ENCODE peak calls at places on chromosomes 11 and 22, in four cellular contexts. One of them, this sample, is unnamed.

GRCh38 chr11:57646221-57646620 is 3.5 kb downstream of the YPEL4 start:
- DNase-seq in GM13977: peak
- DNase-seq in NB4: peak
- DNase-seq in sigmoid colon: peak
- DNase-seq in this sample: no peak

GRCh38 chr11:114678125-114679036 is at the start of gene NXPE2:
- DNase-seq in GM13977: no peak
- DNase-seq in NB4: no peak
- DNase-seq in sigmoid colon: no peak
- DNase-seq in this sample: no peak

GRCh38 chr11:69563946-69564780 is 76.8 kb upstream of the CCND1 start:
- DNase-seq in GM13977: no peak
- DNase-seq in NB4: no peak
- DNase-seq in sigmoid colon: peak
- DNase-seq in this sample: no peak

GRCh38 chr22:42214625-42215415 is 55.6 kb downstream of the TCF20 start:
- DNase-seq in GM13977: no peak
- DNase-seq in NB4: no peak
- DNase-seq in sigmoid colon: no peak
- DNase-seq in this sample: no peak

GRCh38 chr11:122022646-122023045 is 93.4 kb downstream of the BLID start:
- DNase-seq in GM13977: no peak
- DNase-seq in NB4: no peak
- DNase-seq in sigmoid colon: no peak
- DNase-seq in this sample: no peak

GRCh38 chr22:37193629-37194191 is 5.7 kb upstream of the C1QTNF6 start:
- DNase-seq in GM13977: no peak
- DNase-seq in NB4: peak
- DNase-seq in sigmoid colon: peak
- DNase-seq in this sample: no peak

GRCh38 chr22:17110791-17111550 is 10.2 kb downstream of the TMEM121B start:
- DNase-seq in GM13977: no peak
- DNase-seq in NB4: peak
- DNase-seq in sigmoid colon: peak
- DNase-seq in this sample: no peak

GRCh38 chr11:128391809-128392208 is 195.5 kb downstream of the ETS1 start:
- DNase-seq in GM13977: no peak
- DNase-seq in NB4: no peak
- DNase-seq in sigmoid colon: no peak
- DNase-seq in this sample: no peak

GRCh38 chr11:111665779-111666178 is 63.5 kb downstream of the SIK2 start:
- DNase-seq in GM13977: no peak
- DNase-seq in NB4: peak
- DNase-seq in sigmoid colon: no peak
- DNase-seq in this sample: no peak

GRCh38 chr11:108734956-108735559 is 70.2 kb downstream of the DDX10 start:
- DNase-seq in GM13977: peak
- DNase-seq in NB4: peak
- DNase-seq in sigmoid colon: no peak
- DNase-seq in this sample: no peak

GRCh38 chr11:66264893-66265292 is 3.5 kb upstream of the RAB1B start:
- DNase-seq in GM13977: no peak
- DNase-seq in NB4: peak
- DNase-seq in sigmoid colon: no peak
- DNase-seq in this sample: no peak

GRCh38 chr22:19105867-19106802 is 16.1 kb downstream of the DGCR2 start:
- DNase-seq in GM13977: no peak
- DNase-seq in NB4: peak
- DNase-seq in sigmoid colon: peak
- DNase-seq in this sample: no peak

GRCh38 chr22:46061431-46062231 is 84.7 kb upstream of the WNT7B start:
- DNase-seq in GM13977: no peak
- DNase-seq in NB4: no peak
- DNase-seq in sigmoid colon: peak
- DNase-seq in this sample: no peak

GRCh38 chr11:111870113-111870512 is 1.3 kb downstream of the ALG9 start:
- DNase-seq in GM13977: no peak
- DNase-seq in NB4: no peak
- DNase-seq in sigmoid colon: no peak
- DNase-seq in this sample: no peak

GRCh38 chr11:134802116-134802515 is 390.1 kb upstream of the B3GAT1 start:
- DNase-seq in GM13977: no peak
- DNase-seq in NB4: no peak
- DNase-seq in sigmoid colon: no peak
- DNase-seq in this sample: no peak

GRCh38 chr11:132718711-132719641 is 813.3 kb downstream of the OPCML start:
- DNase-seq in GM13977: no peak
- DNase-seq in NB4: peak
- DNase-seq in sigmoid colon: no peak
- DNase-seq in this sample: no peak

GRCh38 chr22:50548046-50548912 is 2.6 kb downstream of the KLHDC7B start:
- DNase-seq in GM13977: peak
- DNase-seq in NB4: peak
- DNase-seq in sigmoid colon: no peak
- DNase-seq in this sample: peak
- TF ChIP-seq CTCF in GM13977: peak
- TF ChIP-seq CTCF in NB4: peak
- TF ChIP-seq CTCF in sigmoid colon: no peak
- TF ChIP-seq CTCF in this sample: no peak

DNA sequence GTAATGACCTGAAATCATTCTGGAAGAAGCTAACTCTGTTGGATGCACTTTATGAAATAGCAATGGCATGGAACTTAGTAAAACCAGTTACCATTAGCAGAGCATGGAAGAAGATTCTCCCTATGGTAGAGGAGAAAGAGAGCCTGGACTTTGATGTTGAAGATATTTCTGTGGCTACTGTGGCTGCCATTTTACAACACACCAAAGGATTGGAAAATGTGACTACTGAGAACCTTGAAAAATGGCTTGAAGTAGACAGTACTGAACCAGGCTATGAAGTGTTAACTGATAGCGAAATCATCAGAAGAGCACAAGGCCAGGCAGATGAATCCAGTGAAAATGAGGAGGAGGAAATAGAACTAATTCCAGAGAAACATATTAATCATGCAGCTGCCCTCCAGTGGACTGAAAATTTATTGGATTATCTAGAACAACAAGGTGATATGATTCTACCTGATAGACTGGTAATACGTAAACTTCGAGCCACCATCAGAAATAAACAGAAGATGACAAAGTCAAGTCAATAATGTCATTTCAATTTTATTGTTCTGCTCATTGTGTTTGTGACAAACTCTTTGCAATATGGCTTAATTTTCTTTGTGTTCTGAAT is 2.0 kb downstream of the JRKL start:
- DNase-seq in GM13977: no peak
- DNase-seq in NB4: no peak
- DNase-seq in sigmoid colon: no peak
- DNase-seq in this sample: no peak
- TF ChIP-seq CTCF in GM13977: no peak
- TF ChIP-seq CTCF in NB4: no peak
- TF ChIP-seq CTCF in sigmoid colon: no peak
- TF ChIP-seq CTCF in this sample: no peak

GRCh38 chr11:46390331-46391171 is 1.0 kb downstream of the CHRM4 start:
- DNase-seq in GM13977: peak
- DNase-seq in NB4: peak
- DNase-seq in sigmoid colon: peak
- DNase-seq in this sample: no peak

GRCh38 chr11:46391186-46391577 is 394 bp downstream of the CHRM4 start:
- DNase-seq in GM13977: peak
- DNase-seq in NB4: no peak
- DNase-seq in sigmoid colon: no peak
- DNase-seq in this sample: no peak

GRCh38 chr11:46387919-46388618 is 3.5 kb downstream of the CHRM4 start:
- DNase-seq in GM13977: no peak
- DNase-seq in NB4: peak
- DNase-seq in sigmoid colon: no peak
- DNase-seq in this sample: no peak

GRCh38 chr11:46388619-46389449 is 2.7 kb downstream of the CHRM4 start:
- DNase-seq in GM13977: peak
- DNase-seq in NB4: no peak
- DNase-seq in sigmoid colon: no peak
- DNase-seq in this sample: no peak

GRCh38 chr11:46389450-46390330 is 1.9 kb downstream of the CHRM4 start:
- DNase-seq in GM13977: peak
- DNase-seq in NB4: peak
- DNase-seq in sigmoid colon: peak
- DNase-seq in this sample: peak
- TF ChIP-seq CTCF in GM13977: peak
- TF ChIP-seq CTCF in NB4: peak
- TF ChIP-seq CTCF in sigmoid colon: peak
- TF ChIP-seq CTCF in this sample: no peak

DNA sequence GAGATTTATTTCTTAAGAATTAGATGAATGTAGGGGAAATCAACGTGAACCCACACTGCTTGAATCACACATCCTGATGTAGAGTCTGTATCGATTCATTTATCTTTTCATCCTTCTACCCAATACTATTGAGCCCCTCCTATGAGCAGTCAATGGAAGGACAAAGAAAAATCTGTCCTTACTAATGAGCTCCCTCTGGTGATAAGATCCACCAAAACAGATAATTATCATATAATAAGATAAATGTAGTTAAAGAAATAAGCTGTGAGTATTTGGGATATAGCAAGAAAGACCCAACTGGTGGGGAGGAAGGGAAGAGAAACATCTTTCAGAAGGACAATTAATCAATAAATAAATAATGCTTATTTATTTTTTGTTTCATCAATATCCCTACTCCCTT is 385.1 kb upstream of the CCDC90B start:
- DNase-seq in GM13977: no peak
- DNase-seq in NB4: no peak
- DNase-seq in sigmoid colon: no peak
- DNase-seq in this sample: no peak
- TF ChIP-seq CTCF in GM13977: no peak
- TF ChIP-seq CTCF in NB4: no peak
- TF ChIP-seq CTCF in sigmoid colon: no peak
- TF ChIP-seq CTCF in this sample: no peak

DNA sequence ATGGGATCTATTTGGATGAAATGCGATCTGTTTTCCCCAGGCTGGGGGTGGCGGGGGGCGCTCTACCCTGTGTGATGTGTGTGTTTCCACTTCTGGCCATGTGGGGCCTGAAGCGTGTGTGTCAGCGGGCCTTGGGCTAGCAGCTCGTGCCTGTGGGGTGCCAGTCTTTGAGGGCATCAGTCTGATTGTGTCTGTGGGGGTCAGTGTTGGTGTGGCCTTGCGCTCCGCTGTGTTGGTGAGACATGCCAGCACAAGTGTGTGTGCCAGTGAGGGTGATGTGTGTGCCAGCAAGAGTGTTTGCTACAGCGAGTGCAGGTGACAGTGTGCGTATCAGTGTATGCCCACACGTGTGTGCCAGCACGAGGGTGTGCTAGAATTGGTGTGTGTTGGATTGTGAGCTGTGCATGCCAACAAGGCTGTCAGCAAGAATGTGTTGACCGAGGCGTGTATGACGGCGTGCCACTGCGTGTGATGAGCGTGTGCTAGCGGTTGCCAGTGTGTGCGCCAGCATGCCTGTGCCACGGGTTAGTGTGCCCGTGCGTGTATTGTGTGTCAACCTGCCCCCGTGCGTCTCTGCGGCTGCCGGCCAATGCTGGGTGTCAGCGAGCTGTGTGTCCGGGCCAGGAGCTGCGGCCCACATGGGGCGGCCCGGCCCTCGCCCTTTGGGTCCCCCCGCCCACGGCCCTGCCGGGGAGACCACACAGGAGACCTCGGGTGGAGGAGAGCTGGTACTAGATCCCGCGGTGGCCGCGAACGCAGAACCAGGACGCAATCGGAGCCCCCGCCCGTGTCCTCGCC is 519 bp downstream of the ARRB1 start:
- DNase-seq in GM13977: no peak
- DNase-seq in NB4: peak
- DNase-seq in sigmoid colon: peak
- DNase-seq in this sample: peak
- TF ChIP-seq CTCF in GM13977: no peak
- TF ChIP-seq CTCF in NB4: peak
- TF ChIP-seq CTCF in sigmoid colon: no peak
- TF ChIP-seq CTCF in this sample: no peak

DNA sequence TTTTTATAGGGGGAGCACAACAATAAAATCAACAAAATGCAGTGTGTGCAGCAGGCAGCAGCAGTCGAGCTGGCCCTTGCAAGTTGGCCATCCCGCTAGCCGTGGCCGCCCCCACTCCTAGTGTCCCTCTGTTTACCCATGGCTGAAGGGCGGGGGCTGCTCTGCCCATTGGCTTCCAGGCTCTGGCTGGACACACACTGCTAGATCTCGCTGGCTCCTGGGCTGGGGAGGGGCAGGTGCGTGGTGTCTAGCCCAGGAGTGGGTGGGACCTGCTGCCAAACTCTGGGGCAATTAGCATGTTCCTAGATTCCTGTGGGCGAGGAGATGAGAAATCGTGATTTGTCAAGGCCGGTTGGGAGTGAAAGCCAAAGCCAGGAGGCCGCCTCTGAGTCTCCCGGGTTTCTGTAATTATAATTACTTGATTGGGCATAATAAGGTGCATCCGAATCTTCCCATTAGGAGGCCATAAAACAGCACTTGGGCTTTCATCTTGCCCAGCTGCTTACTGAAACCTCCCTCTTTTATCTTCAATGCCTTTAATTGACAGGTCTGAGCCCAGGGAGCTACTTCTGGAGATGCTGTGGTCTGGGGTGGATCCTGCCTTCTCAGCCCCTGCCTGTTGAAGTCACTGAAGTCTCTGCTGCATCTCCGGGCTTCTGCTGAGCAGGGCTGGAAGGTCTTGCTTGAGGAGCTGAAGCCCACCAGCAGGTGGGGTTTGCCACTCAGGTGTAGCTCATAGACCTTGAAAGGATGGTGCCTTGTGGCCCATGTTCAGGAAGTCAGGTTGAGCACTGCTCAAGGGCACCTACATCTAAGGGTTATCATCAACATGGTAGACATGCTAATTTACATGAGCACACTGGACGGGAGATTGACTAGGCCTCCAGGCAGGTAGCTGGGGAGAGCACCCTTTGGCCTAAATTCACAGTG is 44.5 kb upstream of the DKK3 start:
- DNase-seq in GM13977: peak
- DNase-seq in NB4: no peak
- DNase-seq in sigmoid colon: peak
- DNase-seq in this sample: no peak
- TF ChIP-seq CTCF in GM13977: no peak
- TF ChIP-seq CTCF in NB4: no peak
- TF ChIP-seq CTCF in sigmoid colon: no peak
- TF ChIP-seq CTCF in this sample: no peak

GRCh38 chr11:5343474-5344335 is at the start of gene OR51B5:
- DNase-seq in GM13977: no peak
- DNase-seq in NB4: no peak
- DNase-seq in sigmoid colon: no peak
- DNase-seq in this sample: no peak
- TF ChIP-seq CTCF in GM13977: no peak
- TF ChIP-seq CTCF in NB4: no peak
- TF ChIP-seq CTCF in sigmoid colon: no peak
- TF ChIP-seq CTCF in this sample: no peak

GRCh38 chr11:44766112-44766971 is 39.6 kb downstream of the TSPAN18 start:
- DNase-seq in GM13977: no peak
- DNase-seq in NB4: no peak
- DNase-seq in sigmoid colon: no peak
- DNase-seq in this sample: peak
- TF ChIP-seq CTCF in GM13977: no peak
- TF ChIP-seq CTCF in NB4: no peak
- TF ChIP-seq CTCF in sigmoid colon: no peak
- TF ChIP-seq CTCF in this sample: no peak